ENCODE peak calls at places on chromosomes 3 and 15, in seven cellular contexts. L is HFF-Myc, X is skeletal muscle cell, W is lung microvascular endothelial cell, Q is endodermal cell, I is SK-N-MC, A is stromal cell of bone marrow. G is an unnamed sample.

GRCh38 chr3:148971819-148972218 is 19.5 kb upstream of the GYG1 start:
- DNase-seq in L (no peak), X (peak; percentile 16), W (no peak), Q (no peak), I (no peak), A (no peak), G (no peak)

GRCh38 chr3:128311441-128311844 is 155.2 kb downstream of the DNAJB8 start:
- DNase-seq in L (no peak), X (no peak), W (no peak), Q (peak; percentile 24), I (no peak), A (no peak), G (no peak)

GRCh38 chr3:46520531-46520930 is 22.8 kb downstream of the RTP3 start:
- DNase-seq in L (no peak), X (no peak), W (peak; percentile 56), Q (no peak), I (no peak), A (no peak), G (no peak)

GRCh38 chr15:98620020-98620419 is 28.3 kb upstream of the IGF1R start:
- DNase-seq in L (no peak), X (no peak), W (no peak), Q (peak; percentile 38), I (no peak), A (no peak), G (no peak)

GRCh38 chr3:15055019-15055557 is 10.0 kb downstream of the MRPS25 start:
- DNase-seq in L (no peak), X (no peak), W (no peak), Q (no peak), I (no peak), A (no peak), G (no peak)

GRCh38 chr3:46130631-46131310 is 77.3 kb downstream of the CCR1 start:
- DNase-seq in L (no peak), X (no peak), W (no peak), Q (no peak), I (no peak), A (no peak), G (no peak)

GRCh38 chr3:20575153-20575552 is 389.1 kb upstream of the SGO1 start:
- DNase-seq in L (no peak), X (peak; percentile 42), W (no peak), Q (no peak), I (no peak), A (no peak), G (peak; percentile 41)

GRCh38 chr3:55065331-55065730 is 137.5 kb upstream of the LRTM1 start:
- DNase-seq in L (no peak), X (no peak), W (no peak), Q (no peak), I (no peak), A (no peak), G (no peak)

GRCh38 chr3:25468866-25469319 is 40.8 kb downstream of the RARB start:
- DNase-seq in L (no peak), X (peak; percentile 70), W (peak; percentile 45), Q (peak; percentile 69), I (no peak), A (peak; percentile 75), G (no peak)

G was measured in HS-5.